ENCODE peak calls at places on chromosomes 16 and 17, in seven cellular contexts. S is activated T-cell treated with anti-CD3 and anti-CD28 coated beads for 24 hours; G is HCEC 1CT; E is cerebellar cortex; T is effector CD4-positive, alpha-beta T cell; A is stimulated activated CD8-positive, alpha-beta memory T cell treated with anti-CD3 and anti-CD28 coated beads, Interleukin-2, amount 100 ng/mL, for 48 hours; X is left lung. B is an unnamed sample.

GRCh38 chr16:55542459-55543082 is 23.9 kb upstream of the CAPNS2 start:
- DNase-seq in S (no peak), G (peak; percentile 69), E (no peak), T (no peak), A (no peak), X (no peak), B (peak; percentile 69)

GRCh38 chr17:42522263-42522790 is 13.7 kb upstream of the NAGLU start:
- DNase-seq in S (no peak), G (no peak), E (no peak), T (no peak), A (no peak), X (no peak), B (no peak)

GRCh38 chr17:76937238-76937637 is 69.0 kb downstream of the MGAT5B start:
- DNase-seq in S (no peak), G (no peak), E (no peak), T (no peak), A (no peak), X (no peak), B (no peak)

GRCh38 chr16:46729326-46729995 is 18.7 kb downstream of the MYLK3 start:
- DNase-seq in S (no peak), G (no peak), E (no peak), T (no peak), A (no peak), X (no peak), B (no peak)

GRCh38 chr16:57941016-57941656 is 29.8 kb downstream of the CNGB1 start:
- DNase-seq in S (no peak), G (no peak), E (peak; percentile 25), T (no peak), A (no peak), X (no peak), B (peak; percentile 14)

GRCh38 chr17:10292057-10292931 is 80.5 kb downstream of the MYH13 start:
- DNase-seq in S (no peak), G (no peak), E (no peak), T (no peak), A (no peak), X (no peak), B (no peak)

GRCh38 chr16:65117701-65118448 is 4.0 kb downstream of the CDH11 start:
- DNase-seq in S (peak; percentile 10), G (peak; percentile 80), E (peak; percentile 93), T (no peak), A (no peak), X (no peak), B (peak; percentile 87)

GRCh38 chr16:20849587-20850390 is 43.5 kb downstream of the REXO5 start:
- DNase-seq in S (peak; percentile 42), G (peak; percentile 42), E (peak; percentile 76), T (peak; percentile 48), A (peak; percentile 53), X (no peak), B (peak; percentile 81)

GRCh38 chr17:13568746-13569739 is 32.7 kb downstream of the HS3ST3A1 start:
- DNase-seq in S (no peak), G (no peak), E (no peak), T (no peak), A (no peak), X (no peak), B (no peak)

GRCh38 chr17:77790143-77790829 is 168.2 kb upstream of the TNRC6C start:
- DNase-seq in S (no peak), G (no peak), E (peak; percentile 50), T (no peak), A (no peak), X (no peak), B (no peak)

GRCh38 chr17:323181-323580 is 29.4 kb downstream of the RPH3AL start:
- DNase-seq in S (no peak), G (no peak), E (no peak), T (no peak), A (no peak), X (peak; percentile 13), B (no peak)

B was measured in endothelial cell of umbilical vein.